ENCODE peak calls at places on chromosomes 13 and 19, in six cellular contexts. One of them, this sample, is unnamed.

GRCh38 chr13:94613051-94613450 is 11.4 kb downstream of the GPR180 start:
- DNase-seq in Calu3: no peak
- DNase-seq in colonic mucosa: no peak
- DNase-seq in RWPE1: no peak
- DNase-seq in NCI-H446 treated with DMSO at 0.1 percent for 48 hours: no peak
- DNase-seq in stimulated activated CD4-positive, alpha-beta T cell treated with anti-CD3 and anti-CD28 coated beads, Interleukin-2, amount 100 ng/mL, for 48 hours: no peak
- DNase-seq in this sample: no peak

GRCh38 chr13:58165617-58166016 is 534.1 kb downstream of the PCDH17 start:
- DNase-seq in Calu3: no peak
- DNase-seq in colonic mucosa: no peak
- DNase-seq in RWPE1: no peak
- DNase-seq in NCI-H446 treated with DMSO at 0.1 percent for 48 hours: no peak
- DNase-seq in stimulated activated CD4-positive, alpha-beta T cell treated with anti-CD3 and anti-CD28 coated beads, Interleukin-2, amount 100 ng/mL, for 48 hours: no peak
- DNase-seq in this sample: no peak

GRCh38 chr19:38597075-38597474 is 20.7 kb downstream of the MAP4K1 start:
- DNase-seq in Calu3: no peak
- DNase-seq in colonic mucosa: no peak
- DNase-seq in RWPE1: no peak
- DNase-seq in NCI-H446 treated with DMSO at 0.1 percent for 48 hours: no peak
- DNase-seq in stimulated activated CD4-positive, alpha-beta T cell treated with anti-CD3 and anti-CD28 coated beads, Interleukin-2, amount 100 ng/mL, for 48 hours: no peak
- DNase-seq in this sample: no peak

GRCh38 chr13:111298214-111298975 is 22.0 kb upstream of the TEX29 start:
- DNase-seq in Calu3: no peak
- DNase-seq in colonic mucosa: no peak
- DNase-seq in RWPE1: no peak
- DNase-seq in NCI-H446 treated with DMSO at 0.1 percent for 48 hours: no peak
- DNase-seq in stimulated activated CD4-positive, alpha-beta T cell treated with anti-CD3 and anti-CD28 coated beads, Interleukin-2, amount 100 ng/mL, for 48 hours: no peak
- DNase-seq in this sample: no peak

GRCh38 chr13:40432018-40432978 is 234.1 kb downstream of the FOXO1 start:
- DNase-seq in Calu3: no peak
- DNase-seq in colonic mucosa: no peak
- DNase-seq in RWPE1: no peak
- DNase-seq in NCI-H446 treated with DMSO at 0.1 percent for 48 hours: no peak
- DNase-seq in stimulated activated CD4-positive, alpha-beta T cell treated with anti-CD3 and anti-CD28 coated beads, Interleukin-2, amount 100 ng/mL, for 48 hours: no peak
- DNase-seq in this sample: no peak

GRCh38 chr13:40402931-40403412 is 263.5 kb downstream of the FOXO1 start:
- DNase-seq in Calu3: peak; percentile 9
- DNase-seq in colonic mucosa: no peak
- DNase-seq in RWPE1: peak; percentile 33
- DNase-seq in NCI-H446 treated with DMSO at 0.1 percent for 48 hours: no peak
- DNase-seq in stimulated activated CD4-positive, alpha-beta T cell treated with anti-CD3 and anti-CD28 coated beads, Interleukin-2, amount 100 ng/mL, for 48 hours: no peak
- DNase-seq in this sample: no peak

GRCh38 chr19:17803264-17803896 is 8.4 kb downstream of the B3GNT3 start:
- DNase-seq in Calu3: peak; percentile 42
- DNase-seq in colonic mucosa: no peak
- DNase-seq in RWPE1: no peak
- DNase-seq in NCI-H446 treated with DMSO at 0.1 percent for 48 hours: no peak
- DNase-seq in stimulated activated CD4-positive, alpha-beta T cell treated with anti-CD3 and anti-CD28 coated beads, Interleukin-2, amount 100 ng/mL, for 48 hours: no peak
- DNase-seq in this sample: no peak

GRCh38 chr13:62387642-62388041 is 972.0 kb upstream of the PCDH20 start:
- DNase-seq in Calu3: no peak
- DNase-seq in colonic mucosa: no peak
- DNase-seq in RWPE1: no peak
- DNase-seq in NCI-H446 treated with DMSO at 0.1 percent for 48 hours: no peak
- DNase-seq in stimulated activated CD4-positive, alpha-beta T cell treated with anti-CD3 and anti-CD28 coated beads, Interleukin-2, amount 100 ng/mL, for 48 hours: no peak
- DNase-seq in this sample: no peak

GRCh38 chr13:40611004-40611403 is 55.4 kb downstream of the FOXO1 start:
- DNase-seq in Calu3: no peak
- DNase-seq in colonic mucosa: no peak
- DNase-seq in RWPE1: no peak
- DNase-seq in NCI-H446 treated with DMSO at 0.1 percent for 48 hours: no peak
- DNase-seq in stimulated activated CD4-positive, alpha-beta T cell treated with anti-CD3 and anti-CD28 coated beads, Interleukin-2, amount 100 ng/mL, for 48 hours: no peak
- DNase-seq in this sample: no peak

GRCh38 chr13:51793570-51794273 is 10.2 kb downstream of the DHRS12 start:
- DNase-seq in Calu3: no peak
- DNase-seq in colonic mucosa: no peak
- DNase-seq in RWPE1: peak; percentile 69
- DNase-seq in NCI-H446 treated with DMSO at 0.1 percent for 48 hours: no peak
- DNase-seq in stimulated activated CD4-positive, alpha-beta T cell treated with anti-CD3 and anti-CD28 coated beads, Interleukin-2, amount 100 ng/mL, for 48 hours: peak; percentile 43
- DNase-seq in this sample: no peak

GRCh38 chr19:39372941-39373340 is 18.0 kb downstream of the PAF1 start:
- DNase-seq in Calu3: no peak
- DNase-seq in colonic mucosa: no peak
- DNase-seq in RWPE1: no peak
- DNase-seq in NCI-H446 treated with DMSO at 0.1 percent for 48 hours: no peak
- DNase-seq in stimulated activated CD4-positive, alpha-beta T cell treated with anti-CD3 and anti-CD28 coated beads, Interleukin-2, amount 100 ng/mL, for 48 hours: no peak
- DNase-seq in this sample: no peak

GRCh38 chr19:44722131-44723121 is 23.5 kb downstream of the CEACAM16 start:
- DNase-seq in Calu3: no peak
- DNase-seq in colonic mucosa: no peak
- DNase-seq in RWPE1: no peak
- DNase-seq in NCI-H446 treated with DMSO at 0.1 percent for 48 hours: no peak
- DNase-seq in stimulated activated CD4-positive, alpha-beta T cell treated with anti-CD3 and anti-CD28 coated beads, Interleukin-2, amount 100 ng/mL, for 48 hours: no peak
- DNase-seq in this sample: no peak

GRCh38 chr13:68380041-68380973 is 1150.2 kb upstream of the PCDH9 start:
- DNase-seq in Calu3: no peak
- DNase-seq in colonic mucosa: no peak
- DNase-seq in RWPE1: no peak
- DNase-seq in NCI-H446 treated with DMSO at 0.1 percent for 48 hours: no peak
- DNase-seq in stimulated activated CD4-positive, alpha-beta T cell treated with anti-CD3 and anti-CD28 coated beads, Interleukin-2, amount 100 ng/mL, for 48 hours: no peak
- DNase-seq in this sample: no peak

GRCh38 chr13:48334534-48335127 is 31.1 kb downstream of the RB1 start:
- DNase-seq in Calu3: no peak
- DNase-seq in colonic mucosa: no peak
- DNase-seq in RWPE1: peak; percentile 18
- DNase-seq in NCI-H446 treated with DMSO at 0.1 percent for 48 hours: no peak
- DNase-seq in stimulated activated CD4-positive, alpha-beta T cell treated with anti-CD3 and anti-CD28 coated beads, Interleukin-2, amount 100 ng/mL, for 48 hours: no peak
- DNase-seq in this sample: no peak

GRCh38 chr19:2703077-2703437 is 563 bp upstream of the GNG7 start:
- DNase-seq in Calu3: no peak
- DNase-seq in colonic mucosa: no peak
- DNase-seq in RWPE1: no peak
- DNase-seq in NCI-H446 treated with DMSO at 0.1 percent for 48 hours: no peak
- DNase-seq in stimulated activated CD4-positive, alpha-beta T cell treated with anti-CD3 and anti-CD28 coated beads, Interleukin-2, amount 100 ng/mL, for 48 hours: no peak
- DNase-seq in this sample: no peak

GRCh38 chr19:1315470-1316166 is 29.9 kb downstream of the EFNA2 start:
- DNase-seq in Calu3: peak; percentile 67
- DNase-seq in colonic mucosa: peak; percentile 73
- DNase-seq in RWPE1: peak; percentile 66
- DNase-seq in NCI-H446 treated with DMSO at 0.1 percent for 48 hours: no peak
- DNase-seq in stimulated activated CD4-positive, alpha-beta T cell treated with anti-CD3 and anti-CD28 coated beads, Interleukin-2, amount 100 ng/mL, for 48 hours: peak; percentile 39
- DNase-seq in this sample: no peak

GRCh38 chr19:33395561-33396550 is 22.3 kb downstream of the CEBPG start:
- DNase-seq in Calu3: no peak
- DNase-seq in colonic mucosa: no peak
- DNase-seq in RWPE1: no peak
- DNase-seq in NCI-H446 treated with DMSO at 0.1 percent for 48 hours: no peak
- DNase-seq in stimulated activated CD4-positive, alpha-beta T cell treated with anti-CD3 and anti-CD28 coated beads, Interleukin-2, amount 100 ng/mL, for 48 hours: no peak
- DNase-seq in this sample: no peak

GRCh38 chr13:35957174-35957867 is 173.9 kb downstream of the DCLK1 start:
- DNase-seq in Calu3: no peak
- DNase-seq in colonic mucosa: no peak
- DNase-seq in RWPE1: no peak
- DNase-seq in NCI-H446 treated with DMSO at 0.1 percent for 48 hours: no peak
- DNase-seq in stimulated activated CD4-positive, alpha-beta T cell treated with anti-CD3 and anti-CD28 coated beads, Interleukin-2, amount 100 ng/mL, for 48 hours: no peak
- DNase-seq in this sample: no peak

GRCh38 chr19:35297515-35297848 is 5.5 kb downstream of the MAG start:
- DNase-seq in Calu3: no peak
- DNase-seq in colonic mucosa: no peak
- DNase-seq in RWPE1: no peak
- DNase-seq in NCI-H446 treated with DMSO at 0.1 percent for 48 hours: no peak
- DNase-seq in stimulated activated CD4-positive, alpha-beta T cell treated with anti-CD3 and anti-CD28 coated beads, Interleukin-2, amount 100 ng/mL, for 48 hours: no peak
- DNase-seq in this sample: no peak

GRCh38 chr13:24644051-24644450 is 36.2 kb upstream of the ATP12A start:
- DNase-seq in Calu3: no peak
- DNase-seq in colonic mucosa: no peak
- DNase-seq in RWPE1: no peak
- DNase-seq in NCI-H446 treated with DMSO at 0.1 percent for 48 hours: no peak
- DNase-seq in stimulated activated CD4-positive, alpha-beta T cell treated with anti-CD3 and anti-CD28 coated beads, Interleukin-2, amount 100 ng/mL, for 48 hours: no peak
- DNase-seq in this sample: no peak

GRCh38 chr13:43939149-43939548 is 59.4 kb downstream of the LACC1 start:
- DNase-seq in Calu3: no peak
- DNase-seq in colonic mucosa: peak; percentile 23
- DNase-seq in RWPE1: no peak
- DNase-seq in NCI-H446 treated with DMSO at 0.1 percent for 48 hours: no peak
- DNase-seq in stimulated activated CD4-positive, alpha-beta T cell treated with anti-CD3 and anti-CD28 coated beads, Interleukin-2, amount 100 ng/mL, for 48 hours: no peak
- DNase-seq in this sample: no peak

GRCh38 chr13:80361298-80361697 is 20.4 kb upstream of the SPRY2 start:
- DNase-seq in Calu3: no peak
- DNase-seq in colonic mucosa: no peak
- DNase-seq in RWPE1: no peak
- DNase-seq in NCI-H446 treated with DMSO at 0.1 percent for 48 hours: no peak
- DNase-seq in stimulated activated CD4-positive, alpha-beta T cell treated with anti-CD3 and anti-CD28 coated beads, Interleukin-2, amount 100 ng/mL, for 48 hours: no peak
- DNase-seq in this sample: no peak

GRCh38 chr13:30572859-30573275 is 44.9 kb upstream of the USPL1 start:
- DNase-seq in Calu3: no peak
- DNase-seq in colonic mucosa: no peak
- DNase-seq in RWPE1: peak; percentile 23
- DNase-seq in NCI-H446 treated with DMSO at 0.1 percent for 48 hours: no peak
- DNase-seq in stimulated activated CD4-positive, alpha-beta T cell treated with anti-CD3 and anti-CD28 coated beads, Interleukin-2, amount 100 ng/mL, for 48 hours: no peak
- DNase-seq in this sample: peak; percentile 9

GRCh38 chr19:13946414-13946813 is 5.9 kb upstream of the DCAF15 start:
- DNase-seq in Calu3: no peak
- DNase-seq in colonic mucosa: no peak
- DNase-seq in RWPE1: peak; percentile 75
- DNase-seq in NCI-H446 treated with DMSO at 0.1 percent for 48 hours: no peak
- DNase-seq in stimulated activated CD4-positive, alpha-beta T cell treated with anti-CD3 and anti-CD28 coated beads, Interleukin-2, amount 100 ng/mL, for 48 hours: no peak
- DNase-seq in this sample: no peak

GRCh38 chr13:46126552-46127171 is 21.8 kb upstream of the CPB2 start:
- DNase-seq in Calu3: peak; percentile 61
- DNase-seq in colonic mucosa: peak; percentile 59
- DNase-seq in RWPE1: peak; percentile 72
- DNase-seq in NCI-H446 treated with DMSO at 0.1 percent for 48 hours: no peak
- DNase-seq in stimulated activated CD4-positive, alpha-beta T cell treated with anti-CD3 and anti-CD28 coated beads, Interleukin-2, amount 100 ng/mL, for 48 hours: peak; percentile 42
- DNase-seq in this sample: peak; percentile 30

GRCh38 chr13:110506859-110507566 is 54.5 kb downstream of the RAB20 start:
- DNase-seq in Calu3: peak; percentile 54
- DNase-seq in colonic mucosa: peak; percentile 94
- DNase-seq in RWPE1: peak; percentile 41
- DNase-seq in NCI-H446 treated with DMSO at 0.1 percent for 48 hours: no peak
- DNase-seq in stimulated activated CD4-positive, alpha-beta T cell treated with anti-CD3 and anti-CD28 coated beads, Interleukin-2, amount 100 ng/mL, for 48 hours: no peak
- DNase-seq in this sample: peak; percentile 31

GRCh38 chr19:18591735-18592385 is 3.3 kb downstream of the REX1BD start:
- DNase-seq in Calu3: no peak
- DNase-seq in colonic mucosa: no peak
- DNase-seq in RWPE1: no peak
- DNase-seq in NCI-H446 treated with DMSO at 0.1 percent for 48 hours: no peak
- DNase-seq in stimulated activated CD4-positive, alpha-beta T cell treated with anti-CD3 and anti-CD28 coated beads, Interleukin-2, amount 100 ng/mL, for 48 hours: no peak
- DNase-seq in this sample: no peak

GRCh38 chr13:67278230-67278629 is 48.1 kb upstream of the PCDH9 start:
- DNase-seq in Calu3: no peak
- DNase-seq in colonic mucosa: no peak
- DNase-seq in RWPE1: no peak
- DNase-seq in NCI-H446 treated with DMSO at 0.1 percent for 48 hours: peak; percentile 14
- DNase-seq in stimulated activated CD4-positive, alpha-beta T cell treated with anti-CD3 and anti-CD28 coated beads, Interleukin-2, amount 100 ng/mL, for 48 hours: no peak
- DNase-seq in this sample: no peak

GRCh38 chr13:40666905-40667621 is 622 bp upstream of the FOXO1 start:
- DNase-seq in Calu3: peak; percentile 11
- DNase-seq in colonic mucosa: peak; percentile 53
- DNase-seq in RWPE1: peak; percentile 44
- DNase-seq in NCI-H446 treated with DMSO at 0.1 percent for 48 hours: no peak
- DNase-seq in stimulated activated CD4-positive, alpha-beta T cell treated with anti-CD3 and anti-CD28 coated beads, Interleukin-2, amount 100 ng/mL, for 48 hours: no peak
- DNase-seq in this sample: no peak